ENCODE peak calls at places on chromosomes 13 and 19, in four cellular contexts. U is mesenchymal stem cell, O is heart right ventricle, P is upper lobe of right lung. X is an unnamed sample. For H3K4me1, the result is how much of the 10 kb centered on the place peaks cover.

GRCh38 chr19:29517412-29517811 is 8.4 kb upstream of the VSTM2B start:
- DNase-seq in U (no peak), O (no peak), P (no peak), X (peak)

GRCh38 chr13:38898481-38898880 is 92.2 kb downstream of the STOML3 start:
- DNase-seq in U (peak), O (no peak), P (no peak), X (no peak)

GRCh38 chr13:64723735-64724134 is 2506.4 kb downstream of the PCDH9 start:
- DNase-seq in U (peak), O (no peak), P (no peak), X (no peak)

GRCh38 chr19:6064016-6064702 is 46.1 kb downstream of the RFX2 start:
- DNase-seq in U (no peak), O (no peak), P (peak), X (no peak)

GRCh38 chr19:14559916-14560775 is 11.7 kb downstream of the NDUFB7 start:
- DNase-seq in U (no peak), O (peak), P (no peak), X (no peak)

GRCh38 chr19:49331616-49332055 is 3.6 kb upstream of the CD37 start:
- DNase-seq in U (peak), O (no peak), P (peak), X (no peak)

GRCh38 chr19:6767357-6768235 is at the start of gene SH2D3A:
- DNase-seq in U (peak), O (peak), P (peak), X (peak)

GRCh38 chr19:16244091-16244490 is 46.4 kb downstream of the AP1M1 start:
- DNase-seq in U (peak), O (no peak), P (no peak), X (no peak)

GRCh38 chr13:103067751-103068563 is 1.7 kb upstream of the SLC10A2 start:
- DNase-seq in U (no peak), O (no peak), P (no peak), X (no peak)

GRCh38 chr19:10352764-10353671 is 13.6 kb upstream of the ICAM3 start:
- DNase-seq in U (peak), O (peak), P (no peak), X (no peak)

GRCh38 chr13:64716936-64717335 is 2513.2 kb downstream of the PCDH9 start:
- DNase-seq in U (no peak), O (no peak), P (no peak), X (no peak)

GRCh38 chr13:100234006-100234405 is 145.1 kb downstream of the PCCA start:
- DNase-seq in U (no peak), O (no peak), P (no peak), X (no peak)

GRCh38 chr13:113557013-113557412 is 27.5 kb upstream of the TFDP1 start:
- DNase-seq in U (no peak), O (no peak), P (no peak), X (peak)

GRCh38 chr13:34148359-34148758 is 330.4 kb downstream of the RFC3 start:
- DNase-seq in U (no peak), O (no peak), P (no peak), X (no peak)

GRCh38 chr13:105474983-105475382 is 1060.5 kb downstream of the EFNB2 start:
- DNase-seq in U (no peak), O (no peak), P (no peak), X (no peak)

GRCh38 chr13:33352520-33352919 is 67.0 kb upstream of the STARD13 start:
- DNase-seq in U (no peak), O (no peak), P (no peak), X (no peak)

GRCh38 chr13:43355774-43356173 is 332.4 kb downstream of the DNAJC15 start:
- DNase-seq in U (no peak), O (no peak), P (no peak), X (no peak)

GRCh38 chr13:82058364-82058763 is 1717.4 kb upstream of the SPRY2 start:
- DNase-seq in U (no peak), O (no peak), P (no peak), X (no peak)

GRCh38 chr19:14073925-14074838 is 1.6 kb downstream of the MISP3 start:
- DNase-seq in U (peak), O (no peak), P (peak), X (no peak)

GRCh38 chr13:29543230-29544215 is 52.0 kb downstream of the SLC7A1 start:
- DNase-seq in U (peak), O (no peak), P (no peak), X (no peak)

GRCh38 chr13:93535256-93535655 is 308.6 kb downstream of the GPC6 start:
- DNase-seq in U (peak), O (no peak), P (no peak), X (no peak)

GRCh38 chr13:27170521-27171243 is 929 bp downstream of the USP12 start:
- DNase-seq in U (no peak), O (peak), P (peak), X (peak)

GRCh38 chr19:27694361-27695055 is 1518.4 kb downstream of the UQCRFS1 start:
- DNase-seq in U (no peak), O (no peak), P (no peak), X (no peak)

GRCh38 chr19:35545855-35546381 is 492 bp downstream of the TMEM147 start:
- DNase-seq in U (peak), O (peak), P (peak), X (peak)

GRCh38 chr13:46961719-46962118 is 64.9 kb upstream of the HTR2A start:
- DNase-seq in U (peak), O (no peak), P (no peak), X (no peak)

GRCh38 chr13:51235756-51236564 is 13.8 kb downstream of the FAM124A start:
- DNase-seq in U (no peak), O (no peak), P (no peak), X (no peak)

GRCh38 chr13:97977982-97978381 is 24.5 kb downstream of the IPO5 start:
- DNase-seq in U (no peak), O (no peak), P (no peak), X (no peak)

GRCh38 chr19:38869160-38869835 is 8.8 kb downstream of the RINL start:
- DNase-seq in U (no peak), O (no peak), P (no peak), X (no peak)

GRCh38 chr19:39969266-39969665 is 1.7 kb upstream of the PSMC4 start:
- DNase-seq in U (peak), O (no peak), P (no peak), X (no peak)

GRCh38 chr13:85816413-85816812 is 17.2 kb upstream of the SLITRK6 start:
- DNase-seq in U (no peak), O (no peak), P (no peak), X (no peak)

GRCh38 chr13:24540236-24541126 is 27.9 kb upstream of the PARP4 start:
- DNase-seq in U (peak), O (no peak), P (no peak), X (peak)

GRCh38 chr13:79989251-79989661 is 351.7 kb downstream of the SPRY2 start:
- DNase-seq in U (peak), O (no peak), P (no peak), X (no peak)

GRCh38 chr13:110338441-110339101 is 31.5 kb downstream of the COL4A2 start:
- DNase-seq in U (peak), O (peak), P (peak), X (no peak)

GRCh38 chr19:57282011-57282636 is 1.8 kb downstream of the ZNF460 start:
- DNase-seq in U (no peak), O (no peak), P (no peak), X (no peak)

GRCh38 chr19:48318286-48318987 is 6.9 kb upstream of the EMP3 start:
- DNase-seq in U (no peak), O (no peak), P (no peak), X (no peak)

GRCh38 chr13:111143875-111144540 is 28.9 kb downstream of the ARHGEF7 start:
- DNase-seq in U (no peak), O (no peak), P (no peak), X (no peak)

GRCh38 chr19:42471554-42472249 is 29.0 kb upstream of the CXCL17 start:
- DNase-seq in U (no peak), O (no peak), P (no peak), X (no peak)

GRCh38 chr19:8664671-8665057 is 33.9 kb downstream of the ACTL9 start:
- DNase-seq in U (no peak), O (no peak), P (no peak), X (no peak)
- H3K4me3 ChIP-seq in U (no peak), O (no peak), P (no peak), X (no peak)

DNA sequence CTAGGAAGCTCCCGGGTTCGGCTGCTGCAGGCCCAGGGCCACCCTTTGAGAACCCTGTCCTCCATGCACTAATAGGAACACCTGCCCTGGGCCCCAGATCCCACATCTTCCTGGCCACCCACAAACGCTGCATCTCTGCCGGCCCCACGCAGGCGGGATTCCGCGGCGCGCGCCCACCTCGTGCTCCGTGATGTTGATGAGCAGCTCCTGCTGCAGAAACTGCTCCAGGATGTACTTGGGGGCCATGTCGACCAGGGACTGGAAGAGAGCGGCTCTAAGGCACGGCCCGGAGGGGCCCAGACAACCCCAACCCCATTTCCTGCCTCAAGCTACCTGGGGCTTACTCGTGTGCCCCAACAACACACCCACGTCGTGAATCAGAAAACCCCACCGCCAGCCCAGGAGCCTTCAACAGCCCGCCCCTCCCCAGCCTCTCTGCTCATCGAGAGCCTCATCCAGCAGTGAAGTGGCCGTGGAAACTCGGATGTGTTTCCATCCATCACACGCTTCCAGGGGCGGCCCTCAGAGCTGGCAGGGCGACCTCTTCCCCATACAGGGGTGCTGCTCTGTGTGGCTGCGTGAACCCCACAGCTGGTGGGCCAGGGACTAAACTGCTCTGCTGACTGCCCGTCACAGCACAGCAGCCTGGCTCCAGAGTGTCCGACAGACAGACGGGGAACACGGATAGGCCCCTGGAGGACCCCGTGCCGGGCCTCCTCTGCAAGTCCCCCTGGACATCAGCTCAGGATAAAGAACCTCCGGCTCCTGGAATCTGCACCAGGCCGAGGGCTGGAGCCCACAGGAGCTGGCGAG is 4.2 kb downstream of the POLR2E start:
- DNase-seq in U (no peak), O (no peak), P (peak), X (no peak)
- H3K4me1 ChIP-seq in U (under half), O (under half), P (under half), X (under half)

GRCh38 chr19:18429717-18430416 is 8.1 kb downstream of the ISYNA1 start:
- DNase-seq in U (peak), O (no peak), P (no peak), X (no peak)

GRCh38 chr19:18427080-18427751 is 8.0 kb downstream of the SSBP4 start:
- DNase-seq in U (no peak), O (no peak), P (no peak), X (no peak)

GRCh38 chr19:18428837-18429674 is 8.9 kb downstream of the ISYNA1 start:
- DNase-seq in U (peak), O (peak), P (peak), X (peak)

GRCh38 chr19:18427752-18428131 is 8.5 kb downstream of the SSBP4 start:
- DNase-seq in U (no peak), O (no peak), P (no peak), X (no peak)

DNA sequence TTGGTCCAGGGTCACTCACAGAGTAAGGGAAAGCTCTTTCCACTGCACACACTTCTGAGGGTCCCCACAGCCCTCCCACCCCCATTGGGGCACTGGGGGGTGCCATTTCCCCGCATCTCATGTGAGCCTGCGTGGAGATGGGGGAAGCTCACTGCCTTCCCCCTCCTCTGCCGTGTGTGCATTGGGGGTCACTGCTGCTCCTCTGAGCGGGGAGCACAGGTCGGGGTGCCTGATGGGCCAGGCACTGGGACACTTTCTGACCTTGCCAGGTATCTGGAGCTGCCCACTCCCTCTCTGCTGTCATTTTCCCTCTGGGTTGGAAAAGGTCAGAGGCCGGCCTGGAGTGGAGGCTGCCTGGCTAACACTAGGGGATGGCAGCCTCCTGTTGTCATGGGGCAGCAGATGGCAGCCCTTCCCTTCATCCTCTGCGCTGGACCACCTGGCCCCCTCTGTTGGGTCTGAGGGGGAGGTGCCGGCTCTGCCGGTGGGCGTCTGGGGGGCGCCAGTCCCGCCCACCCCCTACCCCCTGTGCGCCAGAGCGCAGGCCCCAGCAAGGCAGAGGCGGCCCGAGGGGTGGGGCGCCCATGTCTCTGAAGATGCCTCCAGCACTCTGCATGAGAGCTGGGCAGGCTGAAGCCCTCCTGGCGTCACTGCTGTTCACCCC is 9.1 kb downstream of the SSBP4 start:
- DNase-seq in U (no peak), O (no peak), P (no peak), X (no peak)
- H3K4me3 ChIP-seq in U (no peak), O (no peak), P (peak), X (no peak)

GRCh38 chr13:75770164-75771145 is 134.3 kb downstream of the LMO7 start:
- DNase-seq in U (peak), O (no peak), P (no peak), X (no peak)

GRCh38 chr13:75774176-75774575 is 138.0 kb downstream of the LMO7 start:
- DNase-seq in U (no peak), O (no peak), P (no peak), X (no peak)

GRCh38 chr13:75766636-75767035 is 130.5 kb downstream of the LMO7 start:
- DNase-seq in U (no peak), O (no peak), P (no peak), X (no peak)

GRCh38 chr13:75771818-75772217 is 135.7 kb downstream of the LMO7 start:
- DNase-seq in U (peak), O (no peak), P (no peak), X (no peak)

GRCh38 chr13:75769141-75769905 is 133.2 kb downstream of the LMO7 start:
- DNase-seq in U (no peak), O (no peak), P (no peak), X (no peak)
- H3K4me1 ChIP-seq in U (under half), O (under half), P (under half), X (under half)

DNA sequence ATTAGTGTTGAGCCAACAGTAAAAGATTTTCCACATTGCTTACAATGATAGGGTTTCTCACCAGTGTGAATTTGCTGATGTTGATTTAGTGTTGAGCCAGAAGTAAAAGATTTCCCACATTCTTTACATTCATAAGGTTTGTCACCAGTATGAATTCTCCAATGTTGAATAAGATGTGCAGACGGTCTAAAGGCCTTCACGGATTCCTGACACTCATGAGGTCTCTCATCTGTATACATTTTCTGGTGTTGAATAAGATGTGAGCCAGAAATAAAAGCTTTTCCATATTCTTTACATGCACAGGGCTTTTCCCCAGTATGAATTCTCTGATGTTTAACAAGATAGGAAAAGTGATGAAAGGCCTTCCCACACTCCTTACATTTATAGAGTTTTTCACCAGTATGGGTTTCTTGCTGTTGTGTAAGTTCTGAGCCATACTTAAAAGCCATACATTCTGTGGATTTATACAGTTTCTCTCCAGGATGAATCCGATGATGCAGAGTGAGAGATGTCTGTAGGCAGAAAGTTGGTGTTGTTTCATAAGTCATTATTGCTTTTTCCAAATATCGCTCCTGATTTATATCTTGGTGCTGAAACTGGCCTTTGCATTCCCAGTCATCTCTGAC is 22.4 kb downstream of the ZNF850 start:
- DNase-seq in U (no peak), O (no peak), P (no peak), X (no peak)
- H3K4me3 ChIP-seq in U (no peak), O (no peak), P (no peak), X (no peak)

DNA sequence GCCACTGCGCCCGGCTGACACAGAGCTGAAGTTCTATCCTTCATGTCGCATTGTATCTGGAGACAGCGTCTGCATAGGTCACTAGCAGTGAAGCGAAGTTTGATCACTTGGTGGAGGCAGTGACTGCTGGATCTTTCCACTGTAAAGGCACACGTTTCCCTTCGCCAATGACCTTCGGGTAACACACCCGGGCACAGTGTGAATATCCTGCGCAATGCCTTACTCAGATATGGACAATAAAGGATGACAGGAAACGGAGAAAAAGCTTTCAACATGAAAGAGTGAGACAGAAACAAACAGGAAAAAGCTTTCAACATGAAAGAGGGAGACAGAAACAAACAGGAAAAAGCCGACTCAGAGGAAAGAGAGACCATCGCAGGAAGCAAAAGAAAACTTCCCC is 17.1 kb downstream of the ARL11 start:
- DNase-seq in U (no peak), O (no peak), P (no peak), X (no peak)
- H3K4me1 ChIP-seq in U (under half), O (under half), P (under half), X (under half)

X was measured in lower lobe of right lung.